ENCODE peak calls at places on chromosomes 6 and 20, in four cellular contexts. D is heart left ventricle, E is breast epithelium, Z is gastrocnemius medialis. O is an unnamed sample.

GRCh38 chr20:12321746-12322145 is 404.1 kb downstream of the BTBD3 start:
- DNase-seq in D (no peak), E (no peak), Z (no peak), O (no peak)

GRCh38 chr20:58219342-58219700 is 9.1 kb downstream of the ANKRD60 start:
- DNase-seq in D (no peak), E (no peak), Z (no peak), O (no peak)

GRCh38 chr6:72554761-72555221 is 67.1 kb upstream of the KCNQ5 start:
- DNase-seq in D (no peak), E (no peak), Z (no peak), O (no peak)

GRCh38 chr6:169556238-169556637 is 145.6 kb downstream of the WDR27 start:
- DNase-seq in D (no peak), E (no peak), Z (no peak), O (no peak)

GRCh38 chr6:153043719-153044118 is 41.2 kb upstream of the MTRF1L start:
- DNase-seq in D (no peak), E (no peak), Z (no peak), O (no peak)

GRCh38 chr20:11231742-11232141 is 557.9 kb upstream of the JAG1 start:
- DNase-seq in D (no peak), E (no peak), Z (no peak), O (no peak)

GRCh38 chr6:27837636-27838512 is 74.3 kb downstream of the OR2B2 start:
- DNase-seq in D (peak), E (peak), Z (peak), O (peak)

GRCh38 chr6:156773935-156774871 is 3.0 kb upstream of the ARID1B start:
- DNase-seq in D (no peak), E (no peak), Z (no peak), O (no peak)

GRCh38 chr6:37517411-37517812 is 17.7 kb upstream of the CCDC167 start:
- DNase-seq in D (no peak), E (peak), Z (no peak), O (no peak)

GRCh38 chr6:132832891-132833290 is 18.5 kb downstream of the RPS12 start:
- DNase-seq in D (no peak), E (no peak), Z (no peak), O (no peak)

GRCh38 chr20:23340524-23340923 is 10.1 kb upstream of the NXT1 start:
- DNase-seq in D (peak), E (peak), Z (peak), O (peak)

GRCh38 chr6:4280721-4281120 is 145.3 kb upstream of the ECI2 start:
- DNase-seq in D (no peak), E (no peak), Z (no peak), O (peak)

GRCh38 chr6:20706293-20707165 is 172.3 kb downstream of the CDKAL1 start:
- DNase-seq in D (no peak), E (no peak), Z (no peak), O (no peak)

GRCh38 chr6:154615483-154616025 is 105.1 kb upstream of the CNKSR3 start:
- DNase-seq in D (peak), E (peak), Z (peak), O (peak)

GRCh38 chr6:136762022-136762975 is 30.0 kb downstream of the MAP3K5 start:
- DNase-seq in D (no peak), E (no peak), Z (no peak), O (no peak)

GRCh38 chr6:71031912-71032311 is 75.1 kb upstream of the B3GAT2 start:
- DNase-seq in D (no peak), E (no peak), Z (no peak), O (no peak)

GRCh38 chr6:145561095-145561820 is 174.1 kb downstream of the EPM2A start:
- DNase-seq in D (no peak), E (no peak), Z (no peak), O (no peak)

GRCh38 chr20:41437836-41438235 is 71.2 kb upstream of the EMILIN3 start:
- DNase-seq in D (no peak), E (no peak), Z (no peak), O (no peak)

GRCh38 chr6:63573899-63574553 is 1.7 kb downstream of the LOC128125822 start:
- DNase-seq in D (no peak), E (no peak), Z (peak), O (peak)

GRCh38 chr6:5036309-5036708 is 32.5 kb upstream of the RPP40 start:
- DNase-seq in D (no peak), E (no peak), Z (no peak), O (peak)

GRCh38 chr6:111804627-111805235 is 68.5 kb downstream of the FYN start:
- DNase-seq in D (no peak), E (no peak), Z (no peak), O (no peak)

GRCh38 chr6:30884521-30885480 is 482 bp downstream of the DDR1 start:
- DNase-seq in D (peak), E (peak), Z (peak), O (peak)

GRCh38 chr6:108825326-108825725 is 22.9 kb upstream of the ARMC2 start:
- DNase-seq in D (no peak), E (no peak), Z (no peak), O (no peak)

GRCh38 chr20:32682508-32682987 is 8.8 kb upstream of the C20orf203 start:
- DNase-seq in D (no peak), E (no peak), Z (no peak), O (no peak)

DNA sequence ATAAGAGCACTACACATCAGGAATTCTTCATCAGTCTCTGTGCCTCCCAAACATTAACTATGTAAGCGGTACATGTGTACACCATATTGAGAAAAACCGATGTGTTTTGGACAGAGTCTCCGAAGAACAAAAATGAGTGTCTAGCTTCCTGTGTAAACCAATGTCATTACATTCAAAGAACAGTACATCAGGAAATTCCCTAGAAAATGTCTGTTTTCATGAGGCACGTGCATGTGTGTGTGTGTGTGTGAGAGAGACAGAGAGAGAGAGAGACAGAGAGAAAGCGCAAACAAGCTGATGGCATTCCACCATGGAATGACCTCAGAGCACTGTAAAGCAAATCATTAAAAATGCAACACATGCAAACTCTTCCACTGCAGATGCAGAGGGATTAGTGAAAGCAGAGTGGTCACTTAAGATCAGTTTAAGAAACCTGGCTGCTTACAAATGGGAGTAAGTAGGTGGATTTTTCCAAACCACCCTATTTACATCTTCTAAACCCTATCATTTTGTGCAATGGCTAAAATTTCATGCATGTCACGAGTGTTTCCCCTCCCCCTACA is 133.9 kb downstream of the HIVEP2 start:
- DNase-seq in D (no peak), E (no peak), Z (no peak), O (no peak)
- H3K27ac ChIP-seq in D (no peak), E (no peak), Z (no peak), O (no peak)

DNA sequence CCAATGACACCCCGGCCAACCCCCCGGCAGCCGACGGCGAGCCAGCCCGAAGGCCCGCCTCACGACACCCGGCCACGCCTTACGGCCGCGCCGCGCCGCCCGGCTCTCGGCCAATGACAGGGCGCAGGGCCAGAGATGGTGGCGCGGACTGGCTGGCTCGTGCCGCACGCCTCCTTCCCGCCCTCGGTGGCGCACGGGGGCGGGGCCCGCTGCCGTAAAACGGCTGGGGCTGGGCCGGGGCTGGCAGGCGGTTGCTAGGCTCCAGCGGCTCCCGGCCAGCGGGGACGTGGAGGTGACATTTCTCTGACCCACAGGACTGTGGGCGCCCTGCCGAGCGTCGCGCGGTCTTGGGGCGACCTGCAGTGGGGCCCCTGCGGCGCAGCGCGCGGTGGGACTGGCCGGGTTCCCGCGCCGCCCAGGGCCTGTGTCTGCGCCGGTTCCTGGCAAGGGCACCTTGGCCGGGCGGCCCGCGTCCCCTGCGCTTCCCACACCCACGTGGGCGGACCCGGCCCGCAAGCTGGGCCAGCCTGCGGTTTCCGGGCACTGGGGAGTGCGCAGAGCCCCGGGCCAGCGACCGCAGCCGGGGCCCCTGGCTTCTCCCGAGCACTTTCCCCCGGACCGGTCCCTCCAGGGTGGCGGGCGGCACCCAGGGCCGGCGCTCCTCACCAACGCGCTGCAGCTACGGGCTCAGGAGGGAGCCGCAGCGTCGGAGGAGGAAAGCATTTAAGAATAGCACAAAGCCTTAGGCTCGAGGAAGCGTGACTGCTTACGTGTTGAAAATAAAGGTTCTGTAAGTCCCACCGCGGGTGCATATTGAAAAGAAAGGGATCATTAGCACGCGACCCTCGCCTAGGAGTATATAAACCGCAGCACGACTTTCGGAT is at the start of gene MPC1:
- DNase-seq in D (peak), E (peak), Z (peak), O (peak)
- TF ChIP-seq POLR2A in D (peak), E (peak), Z (peak), O (peak)

GRCh38 chr6:24933266-24933665 is 2.5 kb downstream of the RIPOR2 start:
- DNase-seq in D (no peak), E (no peak), Z (no peak), O (no peak)

GRCh38 chr6:24931752-24932691 is 3.7 kb downstream of the RIPOR2 start:
- DNase-seq in D (no peak), E (no peak), Z (no peak), O (no peak)

GRCh38 chr6:24933868-24934401 is 1.8 kb downstream of the RIPOR2 start:
- DNase-seq in D (no peak), E (no peak), Z (no peak), O (no peak)

GRCh38 chr6:24931296-24931695 is 4.5 kb downstream of the RIPOR2 start:
- DNase-seq in D (no peak), E (no peak), Z (no peak), O (no peak)

DNA sequence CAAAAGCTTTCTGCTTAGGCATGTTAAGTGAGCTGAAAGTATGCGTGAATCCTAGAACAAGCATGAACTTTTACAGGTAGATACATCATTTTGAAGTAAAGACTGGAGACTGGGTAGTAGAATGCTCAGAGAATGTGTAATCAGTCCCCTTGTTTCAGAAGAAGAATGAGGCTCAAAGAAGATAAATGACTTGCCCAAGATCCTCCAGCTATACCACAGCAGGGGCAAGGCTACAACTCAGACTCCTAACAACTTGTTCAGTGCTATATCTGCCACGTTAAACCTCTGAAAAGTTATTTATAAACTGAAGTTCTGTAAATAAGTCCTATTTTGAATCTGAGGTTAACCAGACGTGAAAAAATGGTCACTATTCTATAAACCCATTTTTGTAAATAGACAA is 2.9 kb downstream of the RIPOR2 start:
- DNase-seq in D (no peak), E (no peak), Z (no peak), O (no peak)
- H3K27ac ChIP-seq in D (no peak), E (no peak), Z (no peak), O (no peak)

GRCh38 chr6:85643530-85644373 is 1.1 kb upstream of the SYNCRIP start:
- DNase-seq in D (peak), E (peak), Z (peak), O (peak)
- TF ChIP-seq POLR2A in D (peak), E (peak), Z (peak), O (peak)

GRCh38 chr6:149235130-149235561 is 82.4 kb upstream of the TAB2 start:
- DNase-seq in D (no peak), E (no peak), Z (peak), O (peak)
- H3K27ac ChIP-seq in D (no peak), E (no peak), Z (no peak), O (no peak)

GRCh38 chr6:118263929-118264486 is 284.1 kb upstream of the PLN start:
- DNase-seq in D (no peak), E (no peak), Z (no peak), O (peak)
- TF ChIP-seq POLR2A in D (no peak), E (no peak), Z (no peak), O (no peak)

DNA sequence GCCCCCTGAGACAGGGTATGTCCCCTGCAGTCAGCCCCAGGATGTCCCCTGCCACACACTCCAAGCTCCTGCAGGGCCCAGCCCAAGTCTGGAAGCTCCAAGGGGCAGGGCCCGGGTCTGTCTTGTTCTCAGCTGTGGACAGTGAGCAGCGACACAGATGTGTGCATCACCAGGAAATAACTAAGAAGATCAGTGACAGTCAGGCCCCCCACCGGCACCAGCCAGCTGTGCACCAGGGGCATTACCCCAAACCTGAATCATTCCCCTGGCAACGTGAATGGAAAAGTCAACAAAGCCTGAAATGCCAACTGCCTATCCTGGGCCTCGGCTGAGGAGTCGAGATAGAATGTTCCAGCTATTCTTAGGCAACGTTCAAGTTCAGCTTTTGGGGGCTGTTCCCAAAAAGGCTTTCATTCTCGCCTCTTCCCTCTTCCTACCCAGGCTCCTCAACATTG is 105.0 kb downstream of the PREX1 start:
- DNase-seq in D (no peak), E (no peak), Z (no peak), O (peak)
- H3K27ac ChIP-seq in D (peak), E (peak), Z (peak), O (peak)

DNA sequence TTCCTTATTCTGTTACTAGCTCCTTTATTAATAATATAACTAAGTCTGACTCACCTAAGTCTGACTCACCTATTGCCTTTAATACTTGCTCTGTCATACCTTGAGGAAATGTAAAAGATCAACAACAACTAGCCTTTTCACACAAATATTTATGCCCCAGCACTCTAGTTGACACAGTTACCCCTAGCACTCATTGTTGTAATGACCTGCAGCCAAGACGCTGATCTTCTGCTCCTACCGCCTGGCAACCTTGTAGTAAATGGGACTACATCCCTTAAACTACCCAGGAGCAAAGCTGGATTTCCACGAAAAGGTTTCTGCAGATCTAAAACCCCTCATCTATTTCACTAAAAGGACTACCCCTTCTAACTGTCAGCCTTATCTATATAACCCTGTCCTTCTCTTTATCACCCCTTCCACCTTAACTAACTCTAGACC is 90.0 kb downstream of the PLG start:
- DNase-seq in D (no peak), E (no peak), Z (no peak), O (no peak)
- TF ChIP-seq POLR2A in D (no peak), E (no peak), Z (no peak), O (no peak)

GRCh38 chr6:138105446-138105845 is 1.8 kb downstream of the PERP start:
- DNase-seq in D (no peak), E (peak), Z (no peak), O (no peak)

GRCh38 chr6:138107752-138108592 is 753 bp upstream of the PERP start:
- DNase-seq in D (peak), E (peak), Z (no peak), O (peak)

GRCh38 chr6:138107078-138107751 is at the start of gene PERP:
- DNase-seq in D (peak), E (peak), Z (peak), O (peak)

GRCh38 chr6:138105880-138106664 is 1.1 kb downstream of the PERP start:
- DNase-seq in D (no peak), E (no peak), Z (no peak), O (no peak)

DNA sequence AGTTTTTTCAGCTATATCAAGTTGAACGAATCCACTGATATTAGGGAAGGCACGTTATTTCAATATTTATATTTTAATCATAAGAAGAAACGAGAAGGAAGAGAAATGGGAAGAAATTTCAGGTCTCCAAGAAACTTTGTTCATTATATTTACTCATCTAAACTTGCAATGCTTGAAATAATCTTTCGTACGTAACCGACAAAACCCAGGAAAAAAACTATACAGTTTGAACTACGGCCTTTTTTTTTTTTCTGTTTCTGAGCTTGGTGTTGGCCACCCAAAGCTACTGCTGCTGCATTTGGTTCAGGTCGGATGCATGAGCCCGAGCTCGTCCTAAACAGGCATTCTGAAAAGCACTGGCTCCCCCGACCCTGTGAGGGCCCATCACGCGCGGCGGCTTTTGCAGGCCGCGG is 548 bp downstream of the PERP start:
- DNase-seq in D (no peak), E (no peak), Z (no peak), O (no peak)
- H3K27ac ChIP-seq in D (peak), E (peak), Z (no peak), O (peak)

GRCh38 chr6:164453835-164454234 is 855.6 kb downstream of the C6orf118 start:
- DNase-seq in D (no peak), E (no peak), Z (no peak), O (no peak)
- TF ChIP-seq POLR2A in D (no peak), E (no peak), Z (no peak), O (no peak)